ENCODE peak calls at places on chromosomes 3 and 15, in nine cellular contexts. One of them, this sample, is unnamed.

GRCh38 chr3:182258538-182259177 is 534.6 kb upstream of the ATP11B start:
- DNase-seq in NCI-H2171: peak
- DNase-seq in stimulated activated CD4-positive, alpha-beta T cell treated with anti-CD3 and anti-CD28 coated beads, Interleukin-15, amount 100 ng/mL, for 48 hours: no peak
- DNase-seq in iris pigment epithelial cell: peak
- DNase-seq in choroid plexus epithelial cell: peak
- DNase-seq in HTR-8/SVneo: peak
- DNase-seq in NCI-H774: peak
- DNase-seq in SK-MEL-5: peak
- DNase-seq in lower lobe of right lung: no peak
- DNase-seq in this sample: peak

GRCh38 chr15:71237456-71238188 is 122.4 kb downstream of the THSD4 start:
- DNase-seq in NCI-H2171: no peak
- DNase-seq in stimulated activated CD4-positive, alpha-beta T cell treated with anti-CD3 and anti-CD28 coated beads, Interleukin-15, amount 100 ng/mL, for 48 hours: no peak
- DNase-seq in iris pigment epithelial cell: peak
- DNase-seq in choroid plexus epithelial cell: peak
- DNase-seq in HTR-8/SVneo: peak
- DNase-seq in NCI-H774: no peak
- DNase-seq in SK-MEL-5: no peak
- DNase-seq in lower lobe of right lung: no peak
- DNase-seq in this sample: peak

GRCh38 chr3:52237659-52238172 is 1.2 kb downstream of the TWF2 start:
- DNase-seq in NCI-H2171: no peak
- DNase-seq in stimulated activated CD4-positive, alpha-beta T cell treated with anti-CD3 and anti-CD28 coated beads, Interleukin-15, amount 100 ng/mL, for 48 hours: no peak
- DNase-seq in iris pigment epithelial cell: peak
- DNase-seq in choroid plexus epithelial cell: peak
- DNase-seq in HTR-8/SVneo: peak
- DNase-seq in NCI-H774: no peak
- DNase-seq in SK-MEL-5: peak
- DNase-seq in lower lobe of right lung: peak
- DNase-seq in this sample: peak

GRCh38 chr3:30631237-30631961 is 25.0 kb downstream of the TGFBR2 start:
- DNase-seq in NCI-H2171: no peak
- DNase-seq in stimulated activated CD4-positive, alpha-beta T cell treated with anti-CD3 and anti-CD28 coated beads, Interleukin-15, amount 100 ng/mL, for 48 hours: no peak
- DNase-seq in iris pigment epithelial cell: peak
- DNase-seq in choroid plexus epithelial cell: peak
- DNase-seq in HTR-8/SVneo: no peak
- DNase-seq in NCI-H774: no peak
- DNase-seq in SK-MEL-5: no peak
- DNase-seq in lower lobe of right lung: no peak
- DNase-seq in this sample: no peak

GRCh38 chr3:157913751-157914150 is 192.5 kb downstream of the SHOX2 start:
- DNase-seq in NCI-H2171: peak
- DNase-seq in stimulated activated CD4-positive, alpha-beta T cell treated with anti-CD3 and anti-CD28 coated beads, Interleukin-15, amount 100 ng/mL, for 48 hours: no peak
- DNase-seq in iris pigment epithelial cell: peak
- DNase-seq in choroid plexus epithelial cell: peak
- DNase-seq in HTR-8/SVneo: no peak
- DNase-seq in NCI-H774: no peak
- DNase-seq in SK-MEL-5: no peak
- DNase-seq in lower lobe of right lung: no peak
- DNase-seq in this sample: no peak

GRCh38 chr15:52808996-52809395 is 18.9 kb upstream of the ONECUT1 start:
- DNase-seq in NCI-H2171: no peak
- DNase-seq in stimulated activated CD4-positive, alpha-beta T cell treated with anti-CD3 and anti-CD28 coated beads, Interleukin-15, amount 100 ng/mL, for 48 hours: no peak
- DNase-seq in iris pigment epithelial cell: no peak
- DNase-seq in choroid plexus epithelial cell: no peak
- DNase-seq in HTR-8/SVneo: no peak
- DNase-seq in NCI-H774: no peak
- DNase-seq in SK-MEL-5: no peak
- DNase-seq in lower lobe of right lung: no peak
- DNase-seq in this sample: no peak

GRCh38 chr15:80536231-80536630 is 132.0 kb downstream of the ARNT2 start:
- DNase-seq in NCI-H2171: no peak
- DNase-seq in stimulated activated CD4-positive, alpha-beta T cell treated with anti-CD3 and anti-CD28 coated beads, Interleukin-15, amount 100 ng/mL, for 48 hours: no peak
- DNase-seq in iris pigment epithelial cell: no peak
- DNase-seq in choroid plexus epithelial cell: no peak
- DNase-seq in HTR-8/SVneo: no peak
- DNase-seq in NCI-H774: peak
- DNase-seq in SK-MEL-5: no peak
- DNase-seq in lower lobe of right lung: no peak
- DNase-seq in this sample: no peak

GRCh38 chr3:126551066-126551838 is 7.5 kb downstream of the C3orf22 start:
- DNase-seq in NCI-H2171: no peak
- DNase-seq in stimulated activated CD4-positive, alpha-beta T cell treated with anti-CD3 and anti-CD28 coated beads, Interleukin-15, amount 100 ng/mL, for 48 hours: no peak
- DNase-seq in iris pigment epithelial cell: no peak
- DNase-seq in choroid plexus epithelial cell: no peak
- DNase-seq in HTR-8/SVneo: no peak
- DNase-seq in NCI-H774: no peak
- DNase-seq in SK-MEL-5: no peak
- DNase-seq in lower lobe of right lung: peak
- DNase-seq in this sample: no peak

GRCh38 chr3:110165753-110166152 is 828.4 kb upstream of the DPPA4 start:
- DNase-seq in NCI-H2171: no peak
- DNase-seq in stimulated activated CD4-positive, alpha-beta T cell treated with anti-CD3 and anti-CD28 coated beads, Interleukin-15, amount 100 ng/mL, for 48 hours: no peak
- DNase-seq in iris pigment epithelial cell: no peak
- DNase-seq in choroid plexus epithelial cell: peak
- DNase-seq in HTR-8/SVneo: no peak
- DNase-seq in NCI-H774: no peak
- DNase-seq in SK-MEL-5: no peak
- DNase-seq in lower lobe of right lung: no peak
- DNase-seq in this sample: no peak

GRCh38 chr15:68204776-68205557 is at the start of gene CALML4:
- DNase-seq in NCI-H2171: peak
- DNase-seq in stimulated activated CD4-positive, alpha-beta T cell treated with anti-CD3 and anti-CD28 coated beads, Interleukin-15, amount 100 ng/mL, for 48 hours: no peak
- DNase-seq in iris pigment epithelial cell: peak
- DNase-seq in choroid plexus epithelial cell: no peak
- DNase-seq in HTR-8/SVneo: no peak
- DNase-seq in NCI-H774: no peak
- DNase-seq in SK-MEL-5: no peak
- DNase-seq in lower lobe of right lung: peak
- DNase-seq in this sample: no peak

GRCh38 chr3:100210777-100211145 is 50.0 kb upstream of the TBC1D23 start:
- DNase-seq in NCI-H2171: no peak
- DNase-seq in stimulated activated CD4-positive, alpha-beta T cell treated with anti-CD3 and anti-CD28 coated beads, Interleukin-15, amount 100 ng/mL, for 48 hours: no peak
- DNase-seq in iris pigment epithelial cell: peak
- DNase-seq in choroid plexus epithelial cell: peak
- DNase-seq in HTR-8/SVneo: no peak
- DNase-seq in NCI-H774: peak
- DNase-seq in SK-MEL-5: peak
- DNase-seq in lower lobe of right lung: no peak
- DNase-seq in this sample: no peak

GRCh38 chr15:100713163-100713867 is 110.9 kb downstream of the ASB7 start:
- DNase-seq in NCI-H2171: no peak
- DNase-seq in stimulated activated CD4-positive, alpha-beta T cell treated with anti-CD3 and anti-CD28 coated beads, Interleukin-15, amount 100 ng/mL, for 48 hours: no peak
- DNase-seq in iris pigment epithelial cell: peak
- DNase-seq in choroid plexus epithelial cell: peak
- DNase-seq in HTR-8/SVneo: peak
- DNase-seq in NCI-H774: no peak
- DNase-seq in SK-MEL-5: peak
- DNase-seq in lower lobe of right lung: no peak
- DNase-seq in this sample: peak